ENCODE peak calls at places on chromosome 19, in nine cellular contexts. One of them, this sample, is unnamed.

GRCh38 chr19:17486545-17486944 is 16.2 kb downstream of the SLC27A1 start:
- DNase-seq in suprapubic skin: no peak
- DNase-seq in heart left ventricle: no peak
- DNase-seq in ovary: no peak
- DNase-seq in A549: no peak
- DNase-seq in uterus: no peak
- DNase-seq in tibial nerve: no peak
- DNase-seq in body of pancreas: no peak
- DNase-seq in esophagus squamous epithelium: no peak
- DNase-seq in this sample: no peak

GRCh38 chr19:35220315-35220921 is 8.1 kb downstream of the FAM187B start:
- DNase-seq in esophagus squamous epithelium: no peak
- DNase-seq in heart left ventricle: no peak
- DNase-seq in tibial nerve: no peak
- DNase-seq in ovary: no peak
- DNase-seq in A549: no peak
- DNase-seq in body of pancreas: no peak
- DNase-seq in uterus: no peak
- DNase-seq in suprapubic skin: peak
- DNase-seq in this sample: no peak

GRCh38 chr19:18223860-18224524 is 2.2 kb downstream of the PDE4C start:
- DNase-seq in tibial nerve: no peak
- DNase-seq in ovary: peak
- DNase-seq in esophagus squamous epithelium: no peak
- DNase-seq in heart left ventricle: peak
- DNase-seq in uterus: peak
- DNase-seq in suprapubic skin: no peak
- DNase-seq in body of pancreas: peak
- DNase-seq in A549: peak
- DNase-seq in this sample: peak

GRCh38 chr19:49344516-49345423 is 9.6 kb downstream of the CD37 start:
- DNase-seq in A549: no peak
- DNase-seq in body of pancreas: no peak
- DNase-seq in suprapubic skin: no peak
- DNase-seq in heart left ventricle: no peak
- DNase-seq in ovary: no peak
- DNase-seq in uterus: no peak
- DNase-seq in tibial nerve: no peak
- DNase-seq in esophagus squamous epithelium: no peak
- DNase-seq in this sample: no peak

GRCh38 chr19:35776102-35776788 is 881 bp downstream of the ARHGAP33 start:
- DNase-seq in uterus: no peak
- DNase-seq in esophagus squamous epithelium: no peak
- DNase-seq in heart left ventricle: no peak
- DNase-seq in body of pancreas: no peak
- DNase-seq in A549: no peak
- DNase-seq in ovary: peak
- DNase-seq in tibial nerve: no peak
- DNase-seq in suprapubic skin: no peak
- DNase-seq in this sample: no peak

GRCh38 chr19:30371960-30372824 is at the start of gene ZNF536:
- DNase-seq in body of pancreas: no peak
- DNase-seq in esophagus squamous epithelium: no peak
- DNase-seq in tibial nerve: no peak
- DNase-seq in A549: no peak
- DNase-seq in heart left ventricle: no peak
- DNase-seq in uterus: no peak
- DNase-seq in ovary: no peak
- DNase-seq in suprapubic skin: no peak
- DNase-seq in this sample: no peak

GRCh38 chr19:42255766-42256750 is 1.1 kb upstream of the ERF start:
- DNase-seq in uterus: peak
- DNase-seq in A549: peak
- DNase-seq in esophagus squamous epithelium: no peak
- DNase-seq in heart left ventricle: peak
- DNase-seq in ovary: peak
- DNase-seq in suprapubic skin: no peak
- DNase-seq in body of pancreas: peak
- DNase-seq in tibial nerve: no peak
- DNase-seq in this sample: no peak

GRCh38 chr19:33828266-33829075 is 31.8 kb downstream of the KCTD15 start:
- DNase-seq in ovary: no peak
- DNase-seq in body of pancreas: no peak
- DNase-seq in uterus: no peak
- DNase-seq in esophagus squamous epithelium: no peak
- DNase-seq in A549: no peak
- DNase-seq in suprapubic skin: no peak
- DNase-seq in heart left ventricle: no peak
- DNase-seq in tibial nerve: no peak
- DNase-seq in this sample: no peak

GRCh38 chr19:9295411-9295849 is 14.2 kb downstream of the ZNF699 start:
- DNase-seq in A549: peak
- DNase-seq in body of pancreas: no peak
- DNase-seq in heart left ventricle: no peak
- DNase-seq in uterus: no peak
- DNase-seq in esophagus squamous epithelium: no peak
- DNase-seq in ovary: no peak
- DNase-seq in tibial nerve: no peak
- DNase-seq in suprapubic skin: no peak
- DNase-seq in this sample: no peak

GRCh38 chr19:38213911-38214625 is 10.0 kb downstream of the DPF1 start:
- DNase-seq in uterus: no peak
- DNase-seq in suprapubic skin: peak
- DNase-seq in ovary: no peak
- DNase-seq in tibial nerve: no peak
- DNase-seq in body of pancreas: no peak
- DNase-seq in heart left ventricle: no peak
- DNase-seq in esophagus squamous epithelium: no peak
- DNase-seq in A549: peak
- DNase-seq in this sample: peak

DNA sequence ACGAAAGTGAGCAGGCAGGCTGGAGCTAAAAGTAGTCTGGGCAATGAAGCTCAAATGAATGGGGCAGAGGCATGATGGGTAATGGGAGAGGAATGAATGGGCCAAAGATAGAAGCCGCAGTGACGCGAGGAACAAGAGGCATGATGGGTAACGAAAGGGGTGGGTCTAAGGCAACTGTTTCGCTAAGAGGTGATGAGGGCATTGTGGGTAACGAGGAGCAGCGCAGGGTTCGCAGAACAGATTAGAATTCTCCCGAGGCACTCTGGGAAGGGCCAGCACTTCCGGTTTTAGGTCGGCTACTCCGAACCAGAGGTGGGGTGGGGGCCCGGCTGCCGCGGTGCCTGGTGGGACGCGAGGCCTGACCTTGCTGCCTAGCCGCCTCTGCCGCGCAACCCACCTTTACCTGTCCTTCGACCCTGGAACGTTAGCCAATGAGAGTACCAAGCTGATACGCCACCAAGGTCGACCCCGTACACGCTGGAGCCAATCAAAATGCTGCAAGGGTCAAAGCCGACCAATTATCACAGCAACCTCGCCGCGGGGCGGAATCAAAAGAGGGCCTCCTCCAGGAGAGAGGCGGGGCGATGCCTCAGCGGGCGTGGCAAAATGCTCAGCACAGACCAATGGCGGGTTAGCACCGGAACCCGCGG is 563 bp upstream of the TOMM40 start:
- DNase-seq in A549: peak
- DNase-seq in suprapubic skin: peak
- DNase-seq in body of pancreas: no peak
- DNase-seq in ovary: no peak
- DNase-seq in heart left ventricle: no peak
- DNase-seq in tibial nerve: peak
- DNase-seq in esophagus squamous epithelium: peak
- DNase-seq in uterus: peak
- DNase-seq in this sample: peak
- TF ChIP-seq POLR2A in A549: peak
- TF ChIP-seq POLR2A in suprapubic skin: no peak
- TF ChIP-seq POLR2A in body of pancreas: peak
- TF ChIP-seq POLR2A in ovary: peak
- TF ChIP-seq POLR2A in heart left ventricle: no peak
- TF ChIP-seq POLR2A in tibial nerve: peak
- TF ChIP-seq POLR2A in esophagus squamous epithelium: no peak
- TF ChIP-seq POLR2A in uterus: peak
- TF ChIP-seq POLR2A in this sample: peak

DNA sequence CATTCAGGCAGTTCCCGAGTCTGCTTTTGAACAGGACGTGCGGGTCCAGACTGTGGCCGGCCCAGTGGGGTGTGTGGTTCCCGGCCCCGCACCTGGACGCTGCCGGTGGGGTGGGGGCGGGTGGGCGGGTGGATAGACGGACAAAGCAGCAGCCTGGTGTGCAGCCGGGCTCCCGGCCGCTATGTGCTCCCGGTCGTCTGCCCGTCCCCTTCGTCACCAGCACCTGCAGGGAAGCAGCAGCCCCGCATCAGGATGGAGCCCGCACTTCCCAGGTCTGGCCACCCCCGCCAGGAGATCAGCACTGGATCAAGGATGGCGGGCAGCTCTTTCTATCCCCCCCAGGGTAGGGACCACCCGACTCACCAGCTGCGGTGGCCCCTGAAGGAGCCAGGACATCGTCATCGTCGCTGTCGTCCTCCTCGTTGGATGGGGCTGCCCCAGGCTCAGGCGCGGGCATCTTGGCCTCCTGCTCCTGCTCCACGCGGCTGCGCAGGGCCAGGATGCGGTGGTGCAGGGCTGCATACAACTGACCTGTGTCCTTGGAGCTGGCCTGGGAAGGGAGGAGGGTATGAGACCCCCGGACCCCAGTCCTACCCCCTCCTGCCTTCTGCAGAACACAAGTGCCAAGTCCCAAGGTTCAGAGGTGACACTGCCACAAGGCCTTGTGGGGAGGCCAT is 3.5 kb downstream of the CAPS start:
- DNase-seq in tibial nerve: no peak
- DNase-seq in uterus: no peak
- DNase-seq in suprapubic skin: no peak
- DNase-seq in heart left ventricle: no peak
- DNase-seq in esophagus squamous epithelium: no peak
- DNase-seq in A549: no peak
- DNase-seq in body of pancreas: no peak
- DNase-seq in ovary: no peak
- DNase-seq in this sample: no peak
- TF ChIP-seq POLR2A in tibial nerve: no peak
- TF ChIP-seq POLR2A in uterus: no peak
- TF ChIP-seq POLR2A in suprapubic skin: no peak
- TF ChIP-seq POLR2A in heart left ventricle: no peak
- TF ChIP-seq POLR2A in esophagus squamous epithelium: no peak
- TF ChIP-seq POLR2A in A549: no peak
- TF ChIP-seq POLR2A in body of pancreas: no peak
- TF ChIP-seq POLR2A in ovary: no peak
- TF ChIP-seq POLR2A in this sample: no peak

DNA sequence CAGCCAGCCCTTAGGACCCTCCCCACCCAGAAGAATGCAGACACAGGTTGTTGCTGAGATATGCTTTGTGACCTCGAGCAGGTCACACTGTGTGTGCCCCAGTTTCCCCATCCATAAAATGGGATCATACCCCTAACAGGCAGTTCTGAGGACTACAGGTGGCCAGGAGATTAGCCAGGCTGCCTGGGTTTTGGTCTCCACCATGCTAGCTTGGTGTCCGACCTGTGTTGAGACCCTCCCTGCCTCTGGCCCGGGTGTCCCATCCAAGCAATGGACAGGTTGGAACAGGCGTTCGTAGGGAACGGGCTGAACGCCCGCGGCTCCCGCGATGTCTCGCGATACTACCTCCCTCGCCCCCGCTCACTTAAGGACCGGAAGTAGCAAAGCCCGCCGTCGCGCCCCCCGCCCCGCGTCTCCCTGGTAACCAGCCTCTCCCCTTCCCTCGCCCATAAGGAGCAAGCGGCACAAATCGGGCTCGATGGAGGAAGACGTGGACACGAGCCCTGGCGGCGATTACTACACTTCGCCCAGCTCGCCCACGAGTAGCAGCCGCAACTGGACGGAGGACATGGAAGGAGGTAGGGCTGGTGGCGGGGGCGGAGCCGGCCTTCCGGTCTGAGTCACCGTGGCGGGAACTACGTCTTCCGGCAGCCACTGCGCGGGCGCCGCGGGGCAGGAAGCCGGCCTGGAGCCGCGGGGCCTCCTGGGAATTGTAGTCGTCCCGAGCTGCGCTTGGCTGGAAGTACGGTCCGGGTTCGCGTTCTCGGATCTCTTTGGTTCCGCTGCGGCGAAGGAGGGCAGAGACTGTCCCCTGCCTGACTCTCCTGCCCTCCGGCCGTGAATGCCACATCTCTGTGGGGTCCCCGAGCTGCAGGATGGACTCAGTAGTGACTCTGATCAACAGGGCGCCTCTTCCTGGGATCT is 45.4 kb downstream of the SMIM24 start:
- DNase-seq in tibial nerve: peak
- DNase-seq in ovary: peak
- DNase-seq in A549: peak
- DNase-seq in body of pancreas: peak
- DNase-seq in uterus: peak
- DNase-seq in heart left ventricle: peak
- DNase-seq in suprapubic skin: peak
- DNase-seq in esophagus squamous epithelium: peak
- DNase-seq in this sample: peak
- TF ChIP-seq POLR2A in tibial nerve: peak
- TF ChIP-seq POLR2A in ovary: no peak
- TF ChIP-seq POLR2A in A549: no peak
- TF ChIP-seq POLR2A in body of pancreas: peak
- TF ChIP-seq POLR2A in uterus: peak
- TF ChIP-seq POLR2A in heart left ventricle: no peak
- TF ChIP-seq POLR2A in suprapubic skin: peak
- TF ChIP-seq POLR2A in esophagus squamous epithelium: no peak
- TF ChIP-seq POLR2A in this sample: no peak

GRCh38 chr19:54145541-54146158 is 8.1 kb downstream of the CNOT3 start:
- DNase-seq in A549: no peak
- DNase-seq in esophagus squamous epithelium: no peak
- DNase-seq in ovary: no peak
- DNase-seq in tibial nerve: no peak
- DNase-seq in uterus: no peak
- DNase-seq in body of pancreas: no peak
- DNase-seq in heart left ventricle: no peak
- DNase-seq in suprapubic skin: no peak
- DNase-seq in this sample: no peak

GRCh38 chr19:54149021-54149812 is 10.3 kb downstream of the LENG1 start:
- DNase-seq in A549: no peak
- DNase-seq in suprapubic skin: no peak
- DNase-seq in esophagus squamous epithelium: no peak
- DNase-seq in uterus: no peak
- DNase-seq in tibial nerve: no peak
- DNase-seq in ovary: no peak
- DNase-seq in heart left ventricle: no peak
- DNase-seq in body of pancreas: no peak
- DNase-seq in this sample: no peak

GRCh38 chr19:54151362-54152035 is 8.0 kb downstream of the LENG1 start:
- DNase-seq in suprapubic skin: no peak
- DNase-seq in esophagus squamous epithelium: no peak
- DNase-seq in heart left ventricle: no peak
- DNase-seq in A549: no peak
- DNase-seq in ovary: no peak
- DNase-seq in uterus: no peak
- DNase-seq in body of pancreas: no peak
- DNase-seq in tibial nerve: no peak
- DNase-seq in this sample: no peak

GRCh38 chr19:54147676-54148075 is 10.1 kb downstream of the CNOT3 start:
- DNase-seq in heart left ventricle: peak
- DNase-seq in A549: no peak
- DNase-seq in tibial nerve: no peak
- DNase-seq in esophagus squamous epithelium: no peak
- DNase-seq in ovary: no peak
- DNase-seq in suprapubic skin: no peak
- DNase-seq in uterus: peak
- DNase-seq in body of pancreas: no peak
- DNase-seq in this sample: no peak

GRCh38 chr19:54148158-54148557 is 10.6 kb downstream of the CNOT3 start:
- DNase-seq in uterus: no peak
- DNase-seq in heart left ventricle: no peak
- DNase-seq in esophagus squamous epithelium: no peak
- DNase-seq in ovary: no peak
- DNase-seq in suprapubic skin: no peak
- DNase-seq in A549: no peak
- DNase-seq in tibial nerve: no peak
- DNase-seq in body of pancreas: no peak
- DNase-seq in this sample: no peak
- TF ChIP-seq POLR2A in uterus: no peak
- TF ChIP-seq POLR2A in heart left ventricle: no peak
- TF ChIP-seq POLR2A in esophagus squamous epithelium: no peak
- TF ChIP-seq POLR2A in ovary: no peak
- TF ChIP-seq POLR2A in suprapubic skin: no peak
- TF ChIP-seq POLR2A in A549: no peak
- TF ChIP-seq POLR2A in tibial nerve: no peak
- TF ChIP-seq POLR2A in body of pancreas: no peak
- TF ChIP-seq POLR2A in this sample: no peak